ENCODE peak calls at places on chromosomes 4 and X, in seven cellular contexts. I is tibial nerve, K is SK-N-SH, E is upper lobe of right lung, U is mucosa of descending colon, G is endodermal cell, X is BJ. Z is an unnamed sample.

GRCh38 chr4:98338761-98339438 is 77.7 kb downstream of the RAP1GDS1 start:
- DNase-seq in E (no peak), I (no peak), G (no peak), X (no peak), K (no peak), U (no peak), Z (no peak)

GRCh38 chr4:95510145-95510544 is 38.6 kb downstream of the UNC5C start:
- DNase-seq in I (peak), E (no peak), K (no peak), U (no peak), G (no peak), X (no peak), Z (no peak)

GRCh38 chr4:180377741-180378140 is 1865.5 kb upstream of the TENM3 start:
- DNase-seq in G (no peak), K (no peak), U (no peak), E (no peak), X (no peak), I (no peak), Z (no peak)

GRCh38 chr4:181319629-181320028 is 923.6 kb upstream of the TENM3 start:
- DNase-seq in K (no peak), E (no peak), X (no peak), G (no peak), I (no peak), U (no peak), Z (no peak)

GRCh38 chr4:38987491-38987890 is 44.7 kb downstream of the TMEM156 start:
- DNase-seq in E (no peak), X (no peak), K (no peak), U (no peak), G (no peak), I (no peak), Z (no peak)

GRCh38 chr4:137274404-137274803 is 257.9 kb downstream of the PCDH18 start:
- DNase-seq in X (no peak), E (no peak), I (no peak), U (no peak), K (no peak), G (no peak), Z (no peak)

GRCh38 chr4:76984788-76985211 is 35.2 kb downstream of the SEPTIN11 start:
- DNase-seq in U (no peak), X (peak), G (no peak), E (no peak), K (peak), I (peak), Z (peak)

GRCh38 chr4:76651616-76652015 is 216.6 kb downstream of the SHROOM3 start:
- DNase-seq in E (no peak), U (no peak), G (no peak), I (no peak), K (no peak), X (no peak), Z (no peak)

GRCh38 chr4:184513802-184514120 is 39.4 kb upstream of the IRF2 start:
- DNase-seq in U (no peak), I (no peak), E (no peak), X (no peak), K (no peak), G (no peak), Z (no peak)

GRCh38 chrX:1435241-1435900 is 17.3 kb downstream of the ASMTL start:
- DNase-seq in X (no peak), I (no peak), G (peak), U (peak), E (peak), K (no peak), Z (no peak)

GRCh38 chr4:931960-932712 is at the start of the genes GAK and TMEM175:
- DNase-seq in X (peak), K (peak), I (peak), U (peak), E (peak), G (peak), Z (peak)
- TF ChIP-seq CTCF in X (no peak), K (no peak), I (peak), U (peak), E (no peak), G (no peak), Z (no peak)

GRCh38 chr4:53551281-53551864 is 39.9 kb downstream of the LNX1 start:
- DNase-seq in I (no peak), K (no peak), U (no peak), X (no peak), G (no peak), E (no peak), Z (no peak)

GRCh38 chr4:53555111-53555510 is 36.2 kb downstream of the LNX1 start:
- DNase-seq in K (no peak), G (no peak), U (no peak), I (no peak), E (no peak), X (no peak), Z (no peak)

GRCh38 chr4:53551963-53552362 is 39.3 kb downstream of the LNX1 start:
- DNase-seq in K (no peak), X (no peak), G (no peak), U (no peak), E (no peak), I (no peak), Z (no peak)

GRCh38 chr4:53552711-53553110 is 38.6 kb downstream of the LNX1 start:
- DNase-seq in U (no peak), X (no peak), I (no peak), E (no peak), G (no peak), K (no peak), Z (no peak)

GRCh38 chr4:53553486-53554210 is 37.6 kb downstream of the LNX1 start:
- DNase-seq in X (no peak), U (no peak), K (no peak), I (no peak), G (no peak), E (no peak), Z (no peak)
- H3K4me3 ChIP-seq in X (no peak), U (no peak), K (no peak), I (no peak), G (no peak), E (no peak), Z (no peak)

GRCh38 chr4:135382280-135382679 is 1180.7 kb upstream of the PABPC4L start:
- DNase-seq in X (no peak), U (no peak), I (no peak), E (no peak), G (peak), K (no peak), Z (no peak)
- TF ChIP-seq CTCF in X (no peak), U (no peak), I (no peak), E (no peak), G (no peak), K (no peak), Z (no peak)

GRCh38 chr4:40196260-40196659 is 571 bp upstream of the RHOH start:
- DNase-seq in I (no peak), U (no peak), X (no peak), K (no peak), E (no peak), G (no peak), Z (no peak)
- H3K4me3 ChIP-seq in I (no peak), U (no peak), X (no peak), K (no peak), E (no peak), G (peak), Z (no peak)

DNA sequence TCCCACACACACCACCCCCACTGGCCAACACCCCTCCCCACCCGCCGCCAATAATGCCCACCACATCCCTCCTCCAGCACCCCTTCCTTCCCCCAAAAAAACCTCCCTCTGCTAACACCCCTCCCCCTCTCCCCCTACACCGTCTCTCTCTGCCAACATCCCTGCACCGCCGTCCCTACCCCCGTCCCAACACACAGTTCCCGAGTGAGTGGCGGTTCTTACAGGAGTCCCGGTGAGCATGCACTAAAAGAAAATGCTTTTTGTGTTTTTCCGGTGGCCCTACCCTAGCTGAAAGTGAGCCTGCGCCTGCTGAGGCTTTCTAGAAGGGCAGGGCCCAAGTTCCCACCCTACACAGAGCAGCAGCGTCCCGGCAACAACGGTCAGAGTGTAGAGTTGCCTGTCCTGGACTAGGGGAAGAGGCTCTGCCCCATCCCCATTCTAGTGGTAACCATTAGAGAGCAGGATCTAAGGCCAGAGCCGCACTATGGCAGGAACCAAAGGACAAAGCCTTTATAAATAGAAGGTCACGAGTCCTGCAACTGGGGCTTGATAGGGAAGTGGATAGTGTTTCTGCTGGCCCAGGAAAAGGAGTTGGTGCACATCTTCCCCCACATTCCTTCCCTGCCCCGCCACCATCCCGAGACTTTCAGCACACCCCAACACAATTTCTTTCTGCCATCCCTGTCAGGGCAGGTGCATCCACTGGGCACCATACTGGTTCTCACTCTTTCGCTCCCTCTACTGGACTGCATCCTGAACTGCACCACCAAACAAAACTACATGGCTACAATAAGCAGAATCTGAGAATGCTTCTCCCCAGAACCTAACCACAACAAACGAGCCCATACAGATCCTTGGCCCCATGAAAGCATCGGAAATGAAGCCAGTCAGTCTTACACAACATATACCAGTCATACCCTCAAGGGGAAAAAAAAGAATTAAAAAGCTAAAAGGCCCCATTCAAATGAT is 78.1 kb upstream of the PAGE3 start:
- DNase-seq in U (no peak), E (no peak), K (peak), X (no peak), G (peak), I (peak), Z (no peak)
- TF ChIP-seq CTCF in U (peak), E (peak), K (peak), X (peak), G (peak), I (peak), Z (no peak)

DNA sequence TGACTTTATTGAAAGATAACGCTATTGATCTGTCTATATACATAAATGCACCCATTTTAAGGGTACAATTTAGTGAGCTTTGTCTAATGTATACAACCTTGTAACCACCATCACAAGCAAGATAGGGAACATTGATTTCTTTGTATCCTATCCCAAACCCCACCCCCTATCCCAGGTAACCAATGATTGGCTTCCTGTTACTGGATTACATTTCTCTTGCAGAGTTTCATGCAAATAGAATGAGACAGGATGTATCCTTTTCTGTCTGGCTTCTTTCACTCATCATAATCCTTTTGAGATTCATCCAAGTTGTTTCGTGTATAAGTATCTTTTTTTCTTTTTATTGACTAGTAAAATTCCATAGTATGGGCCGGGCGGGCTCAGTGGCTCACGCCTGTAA is 1.6 kb upstream of the GRIPAP1 start:
- DNase-seq in E (no peak), K (no peak), G (no peak), I (no peak), X (no peak), U (no peak), Z (no peak)
- H3K4me3 ChIP-seq in E (no peak), K (no peak), G (no peak), I (no peak), X (no peak), U (no peak), Z (no peak)

GRCh38 chrX:137432609-137433008 is 133.3 kb upstream of the ZIC3 start:
- DNase-seq in X (no peak), U (no peak), I (no peak), E (no peak), G (peak), K (peak), Z (no peak)
- TF ChIP-seq CTCF in X (no peak), U (no peak), I (no peak), E (peak), G (peak), K (peak), Z (no peak)

GRCh38 chr4:3388461-3389185 is 53.1 kb upstream of the HGFAC start:
- DNase-seq in U (no peak), K (peak), E (peak), X (peak), I (no peak), G (peak), Z (peak)

GRCh38 chr4:3386486-3386885 is 55.3 kb upstream of the HGFAC start:
- DNase-seq in G (no peak), I (no peak), U (no peak), K (no peak), X (no peak), E (no peak), Z (no peak)

GRCh38 chr4:3389186-3389878 is 52.4 kb upstream of the HGFAC start:
- DNase-seq in U (no peak), E (peak), K (no peak), G (no peak), X (no peak), I (no peak), Z (no peak)

GRCh38 chr4:3387154-3387942 is 54.4 kb upstream of the HGFAC start:
- DNase-seq in E (no peak), X (no peak), G (peak), U (no peak), I (no peak), K (no peak), Z (no peak)

GRCh38 chr4:3387943-3388348 is 53.8 kb upstream of the HGFAC start:
- DNase-seq in U (peak), I (peak), E (peak), X (no peak), K (peak), G (peak), Z (no peak)
- H3K4me3 ChIP-seq in U (no peak), I (peak), E (peak), X (peak), K (no peak), G (no peak), Z (peak)

DNA sequence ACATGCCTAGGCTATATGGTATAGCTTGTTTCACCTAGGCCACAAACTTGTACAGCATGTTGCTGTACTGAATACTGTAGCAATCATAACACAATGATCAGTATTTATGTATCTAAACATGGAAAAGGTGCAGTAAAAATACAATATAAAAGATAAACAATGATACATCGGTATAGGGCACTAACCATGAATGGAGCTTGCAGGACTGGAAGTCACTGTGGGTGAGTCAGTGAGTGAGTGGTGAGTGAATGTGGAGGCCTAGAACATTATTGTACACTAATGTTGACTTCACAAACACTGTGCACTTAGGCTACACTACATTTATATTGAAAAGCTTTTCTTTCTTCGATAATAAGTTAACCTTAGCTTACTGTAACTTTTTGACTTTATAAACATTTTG is 45.6 kb upstream of the ANK2 start:
- DNase-seq in E (no peak), U (no peak), I (no peak), G (no peak), X (no peak), K (no peak), Z (no peak)
- TF ChIP-seq CTCF in E (no peak), U (no peak), I (no peak), G (no peak), X (no peak), K (no peak), Z (no peak)

GRCh38 chr4:165767671-165768070 is 105.4 kb upstream of the TLL1 start:
- DNase-seq in G (no peak), I (no peak), E (no peak), U (no peak), K (no peak), X (no peak), Z (no peak)

GRCh38 chr4:165763640-165764039 is 109.4 kb upstream of the TLL1 start:
- DNase-seq in X (no peak), E (no peak), G (no peak), U (no peak), I (no peak), K (no peak), Z (no peak)

GRCh38 chr4:165766976-165767375 is 106.1 kb upstream of the TLL1 start:
- DNase-seq in K (no peak), I (no peak), U (no peak), G (no peak), E (no peak), X (no peak), Z (no peak)

GRCh38 chr4:165766018-165766417 is 107.0 kb upstream of the TLL1 start:
- DNase-seq in I (no peak), G (no peak), U (no peak), X (no peak), K (no peak), E (no peak), Z (no peak)

DNA sequence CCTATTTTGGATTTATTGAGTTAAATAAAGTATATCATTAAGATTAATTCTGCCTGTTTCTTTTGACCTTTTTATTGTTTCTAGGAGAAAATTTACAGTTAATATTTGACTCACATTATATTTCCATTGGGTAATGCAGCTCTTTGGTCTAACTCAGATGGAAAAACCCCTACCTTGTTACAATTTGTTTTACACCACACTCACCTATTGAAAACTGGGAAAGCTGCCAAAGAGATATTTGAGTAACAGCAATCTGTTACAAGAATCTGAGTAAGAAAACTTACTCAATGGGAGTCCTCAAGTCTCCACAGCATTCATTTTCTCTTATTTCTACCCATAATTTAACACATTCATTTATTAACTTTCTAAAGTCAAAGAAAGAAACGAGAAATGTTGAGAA is 108.0 kb upstream of the TLL1 start:
- DNase-seq in K (no peak), G (no peak), X (no peak), E (no peak), U (no peak), I (no peak), Z (no peak)
- H3K4me3 ChIP-seq in K (no peak), G (no peak), X (no peak), E (no peak), U (no peak), I (no peak), Z (no peak)

Z was measured in AG04450.